ENCODE peak calls at places on chromosomes 12 and 14, in five cellular contexts. M is brain microvascular endothelial cell, Z is LNCaP clone FGC, U is left ventricle myocardium inferior, C is RWPE1. W is an unnamed sample.

GRCh38 chr14:32693114-32693513 is 245.6 kb upstream of the NPAS3 start:
- DNase-seq in M (no peak), Z (no peak), U (no peak), C (no peak), W (no peak)

GRCh38 chr12:20520572-20520971 is 152.2 kb downstream of the PDE3A start:
- DNase-seq in M (no peak), Z (no peak), U (no peak), C (no peak), W (no peak)

GRCh38 chr14:34933301-34933700 is 49.5 kb upstream of the SRP54 start:
- DNase-seq in M (no peak), Z (no peak), U (no peak), C (no peak), W (no peak)

GRCh38 chr12:124542021-124542941 is 25.1 kb downstream of the NCOR2 start:
- DNase-seq in M (no peak), Z (no peak), U (no peak), C (no peak), W (no peak)

GRCh38 chr12:79547044-79547734 is 143.6 kb downstream of the PAWR start:
- DNase-seq in M (peak), Z (no peak), U (no peak), C (peak), W (no peak)

GRCh38 chr12:109679716-109680520 is 33.7 kb upstream of the FAM222A start:
- DNase-seq in M (no peak), Z (no peak), U (no peak), C (no peak), W (peak)

GRCh38 chr12:105992849-105993740 is 145.7 kb downstream of the NUAK1 start:
- DNase-seq in M (peak), Z (no peak), U (no peak), C (no peak), W (no peak)

GRCh38 chr14:92675421-92675820 is 73.0 kb downstream of the LGMN start:
- DNase-seq in M (no peak), Z (no peak), U (no peak), C (no peak), W (no peak)

GRCh38 chr12:100263131-100263530 is 3.7 kb downstream of the DEPDC4 start:
- DNase-seq in M (no peak), Z (no peak), U (no peak), C (no peak), W (no peak)

GRCh38 chr12:124525455-124525854 is 42.0 kb downstream of the NCOR2 start:
- DNase-seq in M (no peak), Z (no peak), U (peak), C (no peak), W (no peak)

GRCh38 chr14:72577521-72577920 is 316.4 kb downstream of the DPF3 start:
- DNase-seq in M (no peak), Z (peak), U (no peak), C (no peak), W (no peak)

GRCh38 chr14:99260652-99261551 is 11.1 kb downstream of the BCL11B start:
- DNase-seq in M (no peak), Z (no peak), U (no peak), C (no peak), W (no peak)

GRCh38 chr12:108131657-108132126 is 2.6 kb downstream of the WSCD2 start:
- DNase-seq in M (no peak), Z (no peak), U (no peak), C (no peak), W (no peak)

GRCh38 chr14:92800012-92800411 is 5.9 kb downstream of the GOLGA5 start:
- DNase-seq in M (no peak), Z (no peak), U (no peak), C (no peak), W (no peak)

GRCh38 chr12:1629338-1630080 is 478 bp downstream of the WNT5B start:
- DNase-seq in M (no peak), Z (no peak), U (no peak), C (no peak), W (peak)

GRCh38 chr12:1632702-1633101 is 3.7 kb downstream of the WNT5B start:
- DNase-seq in M (no peak), Z (no peak), U (no peak), C (no peak), W (no peak)

GRCh38 chr12:1628671-1629337 is at the start of gene WNT5B:
- DNase-seq in M (no peak), Z (no peak), U (no peak), C (no peak), W (no peak)

GRCh38 chr12:1630827-1631591 is 2.0 kb downstream of the WNT5B start:
- DNase-seq in M (peak), Z (no peak), U (no peak), C (no peak), W (no peak)

GRCh38 chr12:1630081-1630826 is 1.2 kb downstream of the WNT5B start:
- DNase-seq in M (no peak), Z (no peak), U (peak), C (no peak), W (no peak)
- TF ChIP-seq CTCF in M (peak), Z (peak), U (peak), C (no peak), W (no peak)

GRCh38 chr14:100676089-100676685 is 50.5 kb upstream of the DLK1 start:
- DNase-seq in M (no peak), Z (no peak), U (no peak), C (peak), W (no peak)
- TF ChIP-seq CTCF in M (no peak), Z (no peak), U (no peak), C (no peak), W (no peak)

DNA sequence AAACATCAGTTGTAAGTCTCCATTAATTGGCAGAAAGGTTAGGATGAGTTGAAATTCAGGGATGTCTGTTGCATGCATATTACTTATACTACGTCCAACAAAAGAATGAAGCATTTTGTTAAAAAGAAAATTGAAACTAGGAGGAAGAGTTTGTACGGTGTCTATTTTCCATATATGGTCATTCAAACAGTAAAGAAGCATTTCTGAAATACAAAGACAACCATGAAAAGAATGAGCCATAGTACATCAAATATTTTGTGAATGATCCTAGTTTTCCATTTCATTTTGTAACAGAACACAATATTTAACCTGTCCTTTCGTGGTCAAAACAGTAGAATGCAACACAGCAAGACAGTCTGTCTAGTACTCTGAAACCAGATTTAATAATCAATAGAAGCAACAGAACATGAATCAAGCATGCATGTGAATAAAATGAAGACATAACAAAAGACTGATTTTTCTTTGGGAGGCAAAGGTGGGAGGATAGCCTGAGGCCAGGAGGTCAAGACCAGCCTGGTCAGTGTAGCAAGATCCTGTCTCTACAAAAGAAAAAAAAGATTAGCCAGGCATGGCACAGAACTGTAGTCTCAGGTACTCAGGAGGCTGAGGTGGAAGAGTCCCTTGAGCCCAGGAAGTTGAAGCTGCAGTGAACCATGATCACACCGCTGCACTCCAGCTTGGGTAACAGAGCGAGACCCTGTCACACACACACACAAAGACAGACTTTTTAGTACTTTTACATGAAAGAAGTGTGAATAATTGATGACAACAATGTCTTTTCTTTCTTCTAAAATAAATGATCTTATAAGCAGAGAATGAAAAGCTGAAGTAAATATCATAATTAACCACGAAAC is 156.0 kb downstream of the LRIG3 start:
- DNase-seq in M (no peak), Z (no peak), U (no peak), C (no peak), W (no peak)
- TF ChIP-seq CTCF in M (no peak), Z (no peak), U (no peak), C (no peak), W (no peak)

GRCh38 chr12:126616441-126616840 is 1551.2 kb downstream of the AACS start:
- DNase-seq in M (no peak), Z (no peak), U (no peak), C (no peak), W (no peak)

GRCh38 chr12:126617312-126617711 is 1552.1 kb downstream of the AACS start:
- DNase-seq in M (no peak), Z (no peak), U (no peak), C (no peak), W (peak)
- TF ChIP-seq CTCF in M (peak), Z (peak), U (peak), C (no peak), W (peak)

GRCh38 chr12:68749861-68750260 is 3.9 kb downstream of the SLC35E3 start:
- DNase-seq in M (no peak), Z (no peak), U (no peak), C (no peak), W (no peak)

GRCh38 chr12:68745904-68746571 is at the start of gene SLC35E3:
- DNase-seq in M (peak), Z (peak), U (peak), C (peak), W (peak)

GRCh38 chr12:68745376-68745903 is 536 bp upstream of the SLC35E3 start:
- DNase-seq in M (no peak), Z (no peak), U (no peak), C (peak), W (no peak)

GRCh38 chr12:68749443-68749842 is 3.5 kb downstream of the SLC35E3 start:
- DNase-seq in M (no peak), Z (no peak), U (no peak), C (no peak), W (no peak)

DNA sequence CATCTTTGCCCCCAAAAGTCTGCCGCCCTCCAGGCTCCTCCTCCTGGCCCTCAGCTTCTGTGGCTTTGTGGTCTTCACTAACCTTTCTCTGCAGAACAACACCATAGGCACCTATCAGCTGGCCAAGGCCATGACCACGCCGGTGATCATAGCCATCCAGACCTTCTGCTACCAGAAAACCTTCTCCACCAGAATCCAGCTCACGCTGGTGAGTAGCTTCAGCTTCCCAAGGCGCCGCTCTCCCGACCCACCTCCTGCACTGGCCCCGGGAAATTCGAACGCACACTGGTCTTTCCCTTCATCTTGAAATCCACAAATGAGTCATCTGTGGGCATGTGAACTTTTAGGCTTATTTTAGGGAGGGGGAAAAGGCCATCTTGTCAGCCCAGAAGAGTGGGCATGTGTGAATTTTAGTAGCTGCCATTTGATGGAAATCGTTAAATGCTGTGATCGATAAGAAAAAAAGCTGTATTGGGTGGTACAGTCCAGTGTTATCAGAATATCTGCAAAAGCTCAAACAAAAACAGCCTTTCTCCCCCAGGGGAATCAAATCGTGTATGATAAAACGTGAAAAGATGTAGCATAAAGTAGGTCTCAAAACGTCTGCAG is 700 bp downstream of the SLC35E3 start:
- DNase-seq in M (peak), Z (no peak), U (peak), C (peak), W (peak)
- TF ChIP-seq CTCF in M (no peak), Z (no peak), U (no peak), C (no peak), W (no peak)

GRCh38 chr12:48185181-48185919 is 1.9 kb downstream of the CCDC184 start:
- DNase-seq in M (no peak), Z (no peak), U (no peak), C (no peak), W (no peak)

GRCh38 chr12:48182659-48183058 is 785 bp upstream of the CCDC184 start:
- DNase-seq in M (no peak), Z (no peak), U (no peak), C (no peak), W (no peak)

GRCh38 chr12:48183876-48184548 is 568 bp downstream of the CCDC184 start:
- DNase-seq in M (no peak), Z (no peak), U (no peak), C (no peak), W (no peak)

GRCh38 chr12:48184549-48184922 is 1.1 kb downstream of the CCDC184 start:
- DNase-seq in M (no peak), Z (no peak), U (no peak), C (no peak), W (no peak)

DNA sequence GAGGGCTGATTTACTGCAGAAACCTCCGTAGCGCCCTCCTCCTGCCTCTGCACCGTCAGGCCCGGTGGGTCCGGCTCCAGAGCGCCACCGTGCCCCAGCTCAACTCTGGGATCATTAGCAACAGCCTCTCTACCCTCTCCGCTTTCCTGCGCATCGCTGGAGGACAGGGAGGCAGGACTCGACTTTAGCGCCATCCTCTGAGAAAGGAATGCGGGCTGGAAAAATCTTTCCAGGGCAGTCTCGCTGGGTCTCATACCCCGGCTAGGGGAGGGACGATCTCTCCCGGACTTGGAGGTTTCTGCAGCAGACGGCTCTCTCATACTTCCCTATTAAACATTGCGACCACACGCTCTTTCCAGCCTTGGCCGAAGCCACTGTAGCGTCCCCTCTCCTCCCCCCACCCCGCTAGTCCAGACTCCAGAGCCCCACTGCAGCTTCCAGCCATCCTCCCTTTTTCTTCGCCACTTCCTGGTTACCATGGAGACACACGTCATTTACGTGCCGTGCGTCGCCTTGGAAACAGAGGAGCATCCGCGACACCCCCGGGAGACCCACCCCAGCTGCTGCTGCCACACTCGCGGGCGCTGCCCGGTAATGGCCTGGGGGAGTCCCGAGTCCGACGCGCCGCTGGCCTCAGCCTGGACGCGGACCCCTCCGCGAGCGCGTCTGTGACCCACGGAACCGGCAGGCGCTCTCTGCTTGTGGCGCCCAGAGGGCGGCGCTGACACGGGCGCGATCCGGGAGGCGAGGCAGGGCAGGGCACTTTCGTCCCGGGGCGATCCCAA is at the start of gene CCDC184:
- DNase-seq in M (peak), Z (no peak), U (peak), C (peak), W (peak)
- TF ChIP-seq CTCF in M (peak), Z (peak), U (peak), C (peak), W (peak)